ENCODE peak calls at places on chromosomes 2 and 18, in six cellular contexts. O, V, Z, M, L and A are unnamed samples.

GRCh38 chr2:119282139-119282965 is 58.7 kb downstream of the STEAP3 start:
- DNase-seq in O (no peak), V (no peak), Z (no peak), M (no peak), L (no peak), A (no peak)

GRCh38 chr2:188251034-188251433 is 40.6 kb upstream of the GULP1 start:
- DNase-seq in O (no peak), V (no peak), Z (no peak), M (no peak), L (no peak), A (no peak)

GRCh38 chr2:26025509-26025908 is 8.4 kb upstream of the RAB10 start:
- DNase-seq in O (no peak), V (no peak), Z (no peak), M (no peak), L (no peak), A (no peak)

GRCh38 chr2:661215-661635 is 16.0 kb downstream of the TMEM18 start:
- DNase-seq in O (no peak), V (no peak), Z (no peak), M (no peak), L (no peak), A (no peak)

GRCh38 chr2:44642123-44642857 is 280.5 kb downstream of the CAMKMT start:
- DNase-seq in O (no peak), V (no peak), Z (no peak), M (no peak), L (no peak), A (no peak)

GRCh38 chr2:120502761-120503160 is 156.8 kb downstream of the INHBB start:
- DNase-seq in O (no peak), V (no peak), Z (no peak), M (no peak), L (no peak), A (no peak)

GRCh38 chr2:2095360-2096093 is 235.5 kb downstream of the MYT1L start:
- DNase-seq in O (no peak), V (no peak), Z (no peak), M (no peak), L (no peak), A (no peak)

GRCh38 chr2:201698588-201699226 is at the start of gene MPP4:
- DNase-seq in O (no peak), V (no peak), Z (peak), M (no peak), L (no peak), A (no peak)

GRCh38 chr2:39127973-39128372 is 7.1 kb upstream of the SOS1 start:
- DNase-seq in O (peak), V (peak), Z (peak), M (no peak), L (no peak), A (no peak)

GRCh38 chr2:24448811-24449210 is 42.2 kb upstream of the NCOA1 start:
- DNase-seq in O (no peak), V (no peak), Z (no peak), M (no peak), L (no peak), A (no peak)

GRCh38 chr2:176405477-176405876 is 136.2 kb downstream of the MTX2 start:
- DNase-seq in O (no peak), V (no peak), Z (no peak), M (no peak), L (no peak), A (no peak)

GRCh38 chr2:237636578-237636977 is 9.2 kb downstream of the LRRFIP1 start:
- DNase-seq in O (no peak), V (no peak), Z (no peak), M (no peak), L (no peak), A (no peak)

GRCh38 chr2:29113027-29113686 is 2.1 kb upstream of the CLIP4 start:
- DNase-seq in O (no peak), V (no peak), Z (peak), M (no peak), L (peak), A (no peak)

GRCh38 chr18:28716321-28716720 is 539.4 kb upstream of the CDH2 start:
- DNase-seq in O (no peak), V (no peak), Z (no peak), M (no peak), L (no peak), A (no peak)

GRCh38 chr2:85737481-85737880 is 16.3 kb upstream of the ATOH8 start:
- DNase-seq in O (no peak), V (no peak), Z (peak), M (peak), L (no peak), A (no peak)

GRCh38 chr2:120444691-120445240 is 98.8 kb downstream of the INHBB start:
- DNase-seq in O (no peak), V (no peak), Z (no peak), M (no peak), L (no peak), A (no peak)

GRCh38 chr2:74007120-74007519 is 22.4 kb downstream of the TET3 start:
- DNase-seq in O (no peak), V (no peak), Z (peak), M (no peak), L (no peak), A (no peak)

GRCh38 chr2:126637393-126637792 is 18.6 kb upstream of the GYPC start:
- DNase-seq in O (no peak), V (no peak), Z (no peak), M (no peak), L (no peak), A (no peak)

GRCh38 chr2:121351521-121352318 is 66.7 kb upstream of the TFCP2L1 start:
- DNase-seq in O (no peak), V (no peak), Z (no peak), M (no peak), L (no peak), A (no peak)

GRCh38 chr2:153133716-153134115 is 344.8 kb downstream of the RPRM start:
- DNase-seq in O (no peak), V (no peak), Z (no peak), M (no peak), L (no peak), A (no peak)

GRCh38 chr18:63138469-63139340 is 180.9 kb downstream of the BCL2 start:
- DNase-seq in O (no peak), V (no peak), Z (no peak), M (no peak), L (no peak), A (no peak)

GRCh38 chr18:74485860-74486849 is 10.0 kb upstream of the CNDP2 start:
- DNase-seq in O (no peak), V (no peak), Z (no peak), M (no peak), L (no peak), A (no peak)

GRCh38 chr2:112640467-112640799 is 5.3 kb upstream of the SLC20A1 start:
- DNase-seq in O (no peak), V (no peak), Z (no peak), M (no peak), L (no peak), A (no peak)

GRCh38 chr18:65769653-65770052 is 18.8 kb downstream of the CDH7 start:
- DNase-seq in O (no peak), V (no peak), Z (no peak), M (no peak), L (no peak), A (no peak)

GRCh38 chr2:24984912-24985311 is 13.2 kb upstream of the DNAJC27 start:
- DNase-seq in O (no peak), V (peak), Z (no peak), M (no peak), L (no peak), A (peak)

GRCh38 chr2:26000561-26001211 is 18.4 kb upstream of the KIF3C start:
- DNase-seq in O (no peak), V (peak), Z (no peak), M (no peak), L (no peak), A (no peak)

GRCh38 chr2:226514895-226515294 is 284.7 kb downstream of the IRS1 start:
- DNase-seq in O (no peak), V (no peak), Z (peak), M (no peak), L (peak), A (no peak)

GRCh38 chr2:234502919-234503285 is 6.0 kb upstream of the ARL4C start:
- DNase-seq in O (no peak), V (no peak), Z (peak), M (no peak), L (no peak), A (no peak)

GRCh38 chr2:239953418-239954061 is 71.6 kb downstream of the NDUFA10 start:
- DNase-seq in O (no peak), V (no peak), Z (no peak), M (no peak), L (no peak), A (no peak)

GRCh38 chr2:151808258-151809072 is 19.8 kb downstream of the ARL5A start:
- DNase-seq in O (no peak), V (no peak), Z (peak), M (no peak), L (no peak), A (no peak)

GRCh38 chr18:12296457-12296856 is 11.6 kb upstream of the TUBB6 start:
- DNase-seq in O (no peak), V (no peak), Z (no peak), M (no peak), L (no peak), A (no peak)

GRCh38 chr2:240277073-240277806 is 136.8 kb upstream of the OTOS start:
- DNase-seq in O (no peak), V (peak), Z (peak), M (peak), L (no peak), A (no peak)

GRCh38 chr18:76505611-76506010 is 10.6 kb upstream of the ZNF516 start:
- DNase-seq in O (no peak), V (no peak), Z (no peak), M (no peak), L (no peak), A (no peak)

DNA sequence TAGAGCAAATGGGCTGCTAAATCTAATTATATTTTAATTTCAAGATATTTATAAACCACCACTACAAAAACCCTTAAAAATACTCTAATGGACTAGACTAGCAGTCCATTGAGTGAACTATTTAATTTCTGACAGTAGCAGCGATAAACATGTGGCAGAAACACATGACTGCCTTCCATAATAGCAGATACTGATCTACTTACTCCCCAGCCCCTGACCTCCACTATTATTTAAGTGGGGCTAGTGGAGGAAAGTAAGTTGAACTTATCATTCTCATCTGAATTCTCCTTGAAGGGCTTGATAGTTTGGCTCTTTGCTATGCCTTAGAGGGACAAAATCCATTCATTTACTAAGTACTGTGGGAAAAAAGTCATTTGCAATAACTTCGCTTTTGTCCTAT is 90.8 kb downstream of the TTN start:
- DNase-seq in O (no peak), V (no peak), Z (no peak), M (no peak), L (no peak), A (no peak)
- TF ChIP-seq CTCF in O (no peak), V (no peak), Z (no peak), M (no peak), L (no peak), A (no peak)

DNA sequence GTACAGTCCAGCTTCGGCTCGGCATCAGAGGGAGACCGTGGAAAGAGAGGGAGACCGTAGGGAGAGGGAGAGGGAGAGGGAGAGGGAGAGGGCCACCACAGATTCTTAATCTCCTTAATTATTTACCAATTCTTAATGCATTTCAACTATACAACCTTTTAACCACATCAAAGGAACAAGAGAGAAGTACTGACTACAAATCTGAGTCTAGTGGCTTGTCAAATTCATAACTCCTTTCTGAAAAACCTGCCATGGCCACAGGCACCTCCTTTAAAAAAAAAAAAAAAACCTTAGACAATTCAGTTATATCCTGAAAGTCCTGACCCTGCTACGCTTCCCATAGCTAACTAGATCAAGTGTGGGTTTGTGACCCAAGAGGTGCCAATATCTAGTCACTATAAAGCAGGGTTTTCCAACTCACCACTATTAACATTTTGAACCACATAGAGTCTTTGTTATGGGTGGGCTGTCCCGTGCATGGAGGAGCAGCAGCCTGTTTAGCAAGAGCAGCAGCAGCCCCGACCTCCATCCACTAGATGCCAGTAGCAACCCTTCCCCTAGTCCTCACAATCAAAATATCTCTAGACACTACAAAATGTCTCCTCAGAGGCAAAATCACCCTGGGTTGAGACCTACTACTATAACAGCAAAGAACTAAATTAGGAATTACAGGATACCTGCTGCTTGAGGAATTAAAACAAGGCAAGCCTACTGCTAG is 6.8 kb downstream of the ESCO1 start:
- DNase-seq in O (no peak), V (no peak), Z (no peak), M (no peak), L (no peak), A (no peak)
- TF ChIP-seq CTCF in O (no peak), V (no peak), Z (no peak), M (no peak), L (no peak), A (no peak)

GRCh38 chr2:135936524-135936923 is 48.9 kb downstream of the DARS1 start:
- DNase-seq in O (no peak), V (no peak), Z (no peak), M (no peak), L (no peak), A (no peak)
- TF ChIP-seq CTCF in O (no peak), V (no peak), Z (no peak), M (no peak), L (no peak), A (no peak)

GRCh38 chr18:70936160-70936559 is 647.3 kb downstream of the SOCS6 start:
- DNase-seq in O (no peak), V (no peak), Z (no peak), M (no peak), L (no peak), A (no peak)

DNA sequence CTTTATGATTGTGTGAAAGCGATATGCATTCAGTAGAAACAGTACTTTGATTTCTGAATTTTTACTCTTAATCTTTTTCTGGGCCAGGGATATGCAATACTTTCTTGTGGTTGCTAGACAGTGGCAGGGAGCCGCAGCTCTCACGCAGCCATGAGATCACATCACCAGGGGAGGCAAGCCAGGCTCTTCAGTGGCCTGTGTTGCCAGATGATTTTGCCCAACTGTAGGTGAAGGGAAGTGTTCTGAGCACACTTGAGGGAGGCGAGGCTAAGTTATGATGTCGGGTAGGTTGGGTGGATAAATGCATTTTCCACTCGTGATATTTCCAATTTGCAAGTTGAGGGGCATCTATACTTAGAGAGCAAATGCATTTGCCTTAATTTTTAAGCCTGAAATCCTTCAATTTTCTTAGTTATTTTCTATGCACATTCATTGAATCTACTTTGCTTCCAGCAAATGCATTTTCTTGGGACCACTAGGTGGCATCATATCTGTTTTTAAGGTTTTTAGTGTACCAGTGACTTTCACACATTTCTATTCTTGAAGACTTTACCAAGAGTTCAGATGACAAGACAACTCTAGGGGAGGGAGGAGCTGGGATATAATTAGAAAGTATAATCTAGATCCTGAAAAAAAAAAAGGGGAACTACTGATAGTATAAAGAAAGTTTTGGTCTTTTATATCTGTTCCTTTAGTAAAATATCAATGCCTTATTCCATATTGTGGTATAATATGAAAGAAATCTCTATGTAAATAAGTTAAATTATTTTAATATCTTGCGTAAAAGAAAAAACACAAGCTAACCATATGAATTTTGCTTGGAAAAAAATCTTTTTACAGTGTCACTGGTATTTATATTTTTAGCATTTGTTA is 643.3 kb downstream of the SOCS6 start:
- DNase-seq in O (no peak), V (no peak), Z (peak), M (no peak), L (no peak), A (no peak)
- TF ChIP-seq CTCF in O (peak), V (peak), Z (peak), M (peak), L (peak), A (peak)

GRCh38 chr2:8538951-8539621 is 142.8 kb upstream of the ID2 start:
- DNase-seq in O (no peak), V (no peak), Z (no peak), M (no peak), L (no peak), A (no peak)

GRCh38 chr2:8540552-8541055 is 141.3 kb upstream of the ID2 start:
- DNase-seq in O (no peak), V (no peak), Z (no peak), M (no peak), L (no peak), A (no peak)

GRCh38 chr2:8541223-8541622 is 140.6 kb upstream of the ID2 start:
- DNase-seq in O (no peak), V (no peak), Z (no peak), M (no peak), L (no peak), A (no peak)

GRCh38 chr2:8538531-8538930 is 143.3 kb upstream of the ID2 start:
- DNase-seq in O (no peak), V (no peak), Z (no peak), M (no peak), L (no peak), A (no peak)

GRCh38 chr2:8539743-8540551 is 141.9 kb upstream of the ID2 start:
- DNase-seq in O (no peak), V (peak), Z (no peak), M (no peak), L (no peak), A (no peak)
- TF ChIP-seq CTCF in O (no peak), V (no peak), Z (no peak), M (no peak), L (no peak), A (no peak)

DNA sequence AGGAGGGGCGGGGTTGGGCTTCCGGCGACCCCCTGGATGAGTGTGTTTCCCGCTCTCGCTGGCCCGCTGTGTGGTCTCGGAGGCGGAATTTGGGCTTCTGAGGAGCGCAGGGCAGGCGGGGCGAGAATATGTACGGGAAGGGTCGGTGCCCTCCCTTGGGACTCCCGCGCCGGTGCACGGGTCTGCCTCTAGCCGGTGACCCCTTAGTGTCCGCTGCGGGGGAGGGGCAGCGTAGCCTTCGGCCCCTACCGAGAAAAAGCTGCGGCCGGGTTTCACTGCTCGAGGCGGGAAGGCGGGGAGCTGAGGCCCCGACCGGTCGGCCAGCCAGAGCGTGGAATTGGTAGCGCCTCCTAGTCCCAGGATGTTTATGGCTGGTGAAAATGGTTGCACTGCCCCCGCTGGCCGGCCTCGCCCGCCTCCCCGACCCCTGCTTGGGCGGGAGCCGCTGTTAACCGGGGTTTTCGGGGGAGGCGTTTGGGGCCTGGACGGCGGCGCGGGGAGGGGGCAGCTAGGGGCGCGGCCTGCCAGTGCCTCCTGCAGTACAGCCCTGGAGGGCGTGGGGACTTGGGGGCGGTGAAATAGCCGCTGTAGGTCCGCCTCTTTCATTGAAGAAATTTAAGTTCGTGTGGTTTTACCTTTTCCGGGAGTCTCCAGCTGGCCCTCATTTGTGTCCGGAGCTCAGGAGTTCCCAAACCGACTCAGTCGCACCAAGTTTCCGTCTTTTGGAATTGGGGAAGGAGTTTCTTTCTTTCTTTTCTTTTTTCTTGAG is at the start of gene UGP2:
- DNase-seq in O (peak), V (peak), Z (peak), M (peak), L (peak), A (peak)
- TF ChIP-seq CTCF in O (peak), V (no peak), Z (no peak), M (peak), L (peak), A (peak)